ENCODE peak calls at places on chromosomes 12 and 14, in nine cellular contexts. H is naive thymus-derived CD4-positive, alpha-beta T cell; Y is AG09319; E is activated naive CD8-positive, alpha-beta T cell treated with anti-CD3 and anti-CD28 coated beads, Interleukin-2, amount 50 U/mL, for 24 hours; R is GM23338; D is myocyte; G is T-helper 9 cell; A is RPMI7951; W is NCI-H1092 treated with DMSO at 0.1 percent for 48 hours. X is an unnamed sample.

GRCh38 chr12:124527861-124528561 is 39.4 kb downstream of the NCOR2 start:
- DNase-seq in W (no peak), G (no peak), D (peak), A (peak), Y (no peak), H (no peak), R (peak), E (no peak), X (no peak)

GRCh38 chr14:71324767-71325272 is 417.6 kb downstream of the PCNX1 start:
- DNase-seq in Y (no peak), H (peak), A (peak), W (no peak), R (peak), E (peak), G (peak), D (no peak), X (no peak)

GRCh38 chr12:114850853-114851252 is 166.9 kb upstream of the TBX3 start:
- DNase-seq in R (no peak), E (no peak), Y (no peak), W (no peak), A (no peak), H (no peak), G (no peak), D (no peak), X (no peak)

GRCh38 chr12:22656835-22657234 is 31.9 kb downstream of the ETNK1 start:
- DNase-seq in W (no peak), A (no peak), D (peak), R (no peak), Y (no peak), H (no peak), G (no peak), E (no peak), X (no peak)

GRCh38 chr12:26097046-26097878 is 27.6 kb downstream of the BHLHE41 start:
- DNase-seq in E (peak), Y (peak), R (peak), W (peak), A (peak), G (peak), H (peak), D (peak), X (peak)

GRCh38 chr12:28987538-28988383 is 161.3 kb upstream of the FAR2 start:
- DNase-seq in R (no peak), W (no peak), E (no peak), H (no peak), Y (no peak), A (no peak), G (no peak), D (no peak), X (no peak)

GRCh38 chr12:79482921-79483320 is 207.8 kb downstream of the PAWR start:
- DNase-seq in G (no peak), H (no peak), R (no peak), W (no peak), E (no peak), A (no peak), D (no peak), Y (no peak), X (no peak)

GRCh38 chr12:49541911-49542505 is 3.2 kb downstream of the KCNH3 start:
- DNase-seq in Y (no peak), D (no peak), R (no peak), A (no peak), W (no peak), H (no peak), E (no peak), G (no peak), X (no peak)

GRCh38 chr12:52006726-52007157 is at the start of gene TAMALIN:
- DNase-seq in G (peak), D (peak), H (peak), A (peak), W (peak), E (peak), R (peak), Y (no peak), X (peak)

GRCh38 chr12:27709932-27710591 is 570 bp upstream of the MRPS35 start:
- DNase-seq in W (no peak), Y (no peak), D (no peak), E (no peak), A (peak), H (no peak), R (no peak), G (no peak), X (no peak)

GRCh38 chr12:127635838-127636237 is 631.1 kb upstream of the TMEM132C start:
- DNase-seq in E (no peak), D (no peak), A (no peak), H (no peak), Y (no peak), G (no peak), W (no peak), R (no peak), X (no peak)

GRCh38 chr12:31317471-31318397 is 8.2 kb downstream of the SINHCAF start:
- DNase-seq in H (peak), D (no peak), A (no peak), Y (no peak), E (no peak), W (no peak), R (no peak), G (no peak), X (no peak)

GRCh38 chr12:124487065-124487833 is 80.2 kb downstream of the NCOR2 start:
- DNase-seq in H (no peak), R (no peak), W (no peak), D (peak), Y (no peak), G (no peak), A (no peak), E (no peak), X (no peak)

GRCh38 chr14:103724116-103724515 is 8.5 kb downstream of the ZFYVE21 start:
- DNase-seq in Y (no peak), R (no peak), E (no peak), A (no peak), G (no peak), D (peak), W (no peak), H (no peak), X (peak)

GRCh38 chr14:97539884-97540283 is 742.7 kb downstream of the VRK1 start:
- DNase-seq in H (no peak), W (no peak), G (no peak), D (no peak), Y (no peak), R (no peak), E (no peak), A (no peak), X (no peak)

GRCh38 chr12:111426341-111427185 is 20.8 kb downstream of the SH2B3 start:
- DNase-seq in Y (no peak), E (no peak), D (no peak), G (no peak), A (peak), H (no peak), R (no peak), W (no peak), X (no peak)

GRCh38 chr14:105011312-105011990 is 9.4 kb downstream of the CDCA4 start:
- DNase-seq in W (no peak), E (no peak), A (no peak), R (no peak), D (no peak), G (no peak), H (no peak), Y (no peak), X (no peak)

GRCh38 chr12:104775731-104776231 is 182.3 kb downstream of the SLC41A2 start:
- DNase-seq in H (no peak), E (no peak), W (no peak), A (no peak), R (no peak), G (no peak), Y (no peak), D (no peak), X (no peak)

GRCh38 chr14:95431199-95432145 is 85.0 kb downstream of the SYNE3 start:
- DNase-seq in E (no peak), G (no peak), A (no peak), H (no peak), Y (no peak), W (peak), R (peak), D (no peak), X (no peak)

GRCh38 chr12:115584156-115584555 is 693.3 kb downstream of the MED13L start:
- DNase-seq in Y (no peak), G (no peak), D (no peak), R (no peak), E (no peak), W (no peak), H (no peak), A (no peak), X (no peak)

GRCh38 chr14:54362759-54363437 is 33.9 kb upstream of the CDKN3 start:
- DNase-seq in W (no peak), H (no peak), E (no peak), A (no peak), Y (no peak), R (no peak), G (no peak), D (no peak), X (no peak)

GRCh38 chr14:93049295-93049694 is 66.4 kb downstream of the ITPK1 start:
- DNase-seq in Y (no peak), E (no peak), D (no peak), H (no peak), R (no peak), W (peak), G (no peak), A (no peak), X (no peak)

GRCh38 chr12:9049520-9050133 is 60.3 kb downstream of the KLRG1 start:
- DNase-seq in H (peak), E (no peak), G (no peak), A (peak), R (peak), Y (no peak), D (peak), W (peak), X (no peak)

GRCh38 chr12:685388-685787 is 22.1 kb upstream of the NINJ2 start:
- DNase-seq in A (peak), R (no peak), D (peak), H (peak), G (peak), W (no peak), Y (no peak), E (peak), X (no peak)

GRCh38 chr12:40058721-40059190 is 47.1 kb downstream of the SLC2A13 start:
- DNase-seq in G (no peak), H (no peak), E (no peak), D (peak), W (no peak), Y (no peak), R (no peak), A (peak), X (no peak)

GRCh38 chr14:87686736-87687135 is 306.2 kb downstream of the GALC start:
- DNase-seq in W (no peak), E (no peak), D (no peak), A (no peak), G (no peak), R (no peak), H (no peak), Y (no peak), X (no peak)

GRCh38 chr12:67355428-67356385 is 86.5 kb downstream of the CAND1 start:
- DNase-seq in H (peak), A (peak), G (peak), E (no peak), W (peak), D (peak), Y (peak), R (peak), X (no peak)

GRCh38 chr14:92686763-92687427 is 61.5 kb downstream of the LGMN start:
- DNase-seq in W (peak), R (peak), D (peak), E (peak), A (peak), G (peak), H (peak), Y (peak), X (peak)

GRCh38 chr14:53233399-53233798 is 80.3 kb upstream of the DDHD1 start:
- DNase-seq in E (no peak), A (no peak), H (no peak), G (no peak), D (no peak), W (no peak), R (no peak), Y (no peak), X (no peak)

GRCh38 chr14:63302135-63302534 is 16.6 kb downstream of the GPHB5 start:
- DNase-seq in R (no peak), G (no peak), H (no peak), E (no peak), W (no peak), A (no peak), Y (no peak), D (no peak), X (no peak)

GRCh38 chr14:101118746-101119610 is 215.5 kb upstream of the RTL1 start:
- DNase-seq in R (no peak), W (no peak), H (no peak), A (no peak), Y (no peak), E (no peak), G (no peak), D (no peak), X (peak)

GRCh38 chr12:6199211-6199530 is 1.0 kb upstream of the CD9 start:
- DNase-seq in G (no peak), A (no peak), Y (no peak), R (no peak), H (no peak), E (no peak), D (no peak), W (no peak), X (no peak)

GRCh38 chr12:49949124-49949845 is 1.3 kb upstream of the AQP2 start:
- DNase-seq in E (no peak), W (no peak), H (no peak), R (no peak), Y (no peak), G (no peak), A (no peak), D (no peak), X (no peak)

GRCh38 chr12:848519-849191 is 96.3 kb downstream of the WNK1 start:
- DNase-seq in D (no peak), W (no peak), A (peak), G (no peak), R (no peak), H (no peak), E (no peak), Y (no peak), X (no peak)

GRCh38 chr12:32669584-32669983 is 9.5 kb upstream of the DNM1L start:
- DNase-seq in H (no peak), Y (no peak), D (no peak), E (no peak), G (no peak), W (no peak), A (no peak), R (no peak), X (no peak)

GRCh38 chr12:123713398-123714301 is 1.5 kb downstream of the ATP6V0A2 start:
- DNase-seq in R (no peak), D (no peak), W (no peak), E (no peak), Y (no peak), H (no peak), A (no peak), G (no peak), X (no peak)